ENCODE peak calls at places on chromosomes 12 and 14, in seven cellular contexts. One of them, this sample, is unnamed.

GRCh38 chr12:39618701-39619100 is 902 bp downstream of the ABCD2 start:
- DNase-seq in psoas muscle: no peak
- DNase-seq in lower lobe of right lung: no peak
- DNase-seq in CD8-positive, alpha-beta T cell: no peak
- DNase-seq in esophagus muscularis mucosa: no peak
- DNase-seq in PC-3: no peak
- DNase-seq in fibroblast of lung: no peak
- DNase-seq in this sample: no peak

GRCh38 chr12:31406345-31406744 is 80.4 kb upstream of the SINHCAF start:
- DNase-seq in lower lobe of right lung: no peak
- DNase-seq in psoas muscle: no peak
- DNase-seq in CD8-positive, alpha-beta T cell: no peak
- DNase-seq in fibroblast of lung: no peak
- DNase-seq in esophagus muscularis mucosa: no peak
- DNase-seq in PC-3: no peak
- DNase-seq in this sample: no peak

GRCh38 chr14:98931911-98932310 is 340.1 kb downstream of the BCL11B start:
- DNase-seq in lower lobe of right lung: no peak
- DNase-seq in PC-3: no peak
- DNase-seq in CD8-positive, alpha-beta T cell: peak
- DNase-seq in psoas muscle: no peak
- DNase-seq in esophagus muscularis mucosa: no peak
- DNase-seq in fibroblast of lung: no peak
- DNase-seq in this sample: no peak

GRCh38 chr14:69582207-69582606 is 7.5 kb upstream of the CCDC177 start:
- DNase-seq in fibroblast of lung: peak
- DNase-seq in esophagus muscularis mucosa: no peak
- DNase-seq in psoas muscle: no peak
- DNase-seq in PC-3: peak
- DNase-seq in lower lobe of right lung: no peak
- DNase-seq in CD8-positive, alpha-beta T cell: no peak
- DNase-seq in this sample: no peak

GRCh38 chr12:59077153-59077930 is 157.0 kb upstream of the LRIG3 start:
- DNase-seq in esophagus muscularis mucosa: no peak
- DNase-seq in PC-3: no peak
- DNase-seq in lower lobe of right lung: no peak
- DNase-seq in fibroblast of lung: no peak
- DNase-seq in psoas muscle: no peak
- DNase-seq in CD8-positive, alpha-beta T cell: no peak
- DNase-seq in this sample: peak

GRCh38 chr14:94796278-94796677 is 26.4 kb upstream of the GSC start:
- DNase-seq in esophagus muscularis mucosa: no peak
- DNase-seq in psoas muscle: no peak
- DNase-seq in PC-3: no peak
- DNase-seq in lower lobe of right lung: no peak
- DNase-seq in CD8-positive, alpha-beta T cell: no peak
- DNase-seq in fibroblast of lung: no peak
- DNase-seq in this sample: no peak

GRCh38 chr14:64698899-64699298 is 5.3 kb upstream of the PLEKHG3 start:
- DNase-seq in esophagus muscularis mucosa: no peak
- DNase-seq in psoas muscle: no peak
- DNase-seq in lower lobe of right lung: no peak
- DNase-seq in CD8-positive, alpha-beta T cell: no peak
- DNase-seq in PC-3: peak
- DNase-seq in fibroblast of lung: no peak
- DNase-seq in this sample: no peak

GRCh38 chr14:51431033-51431709 is 191.1 kb downstream of the TMX1 start:
- DNase-seq in fibroblast of lung: no peak
- DNase-seq in CD8-positive, alpha-beta T cell: no peak
- DNase-seq in lower lobe of right lung: no peak
- DNase-seq in PC-3: no peak
- DNase-seq in psoas muscle: no peak
- DNase-seq in esophagus muscularis mucosa: no peak
- DNase-seq in this sample: no peak

GRCh38 chr14:52175982-52176502 is 91.5 kb upstream of the PTGDR start:
- DNase-seq in esophagus muscularis mucosa: no peak
- DNase-seq in fibroblast of lung: no peak
- DNase-seq in PC-3: no peak
- DNase-seq in psoas muscle: no peak
- DNase-seq in CD8-positive, alpha-beta T cell: peak
- DNase-seq in lower lobe of right lung: no peak
- DNase-seq in this sample: no peak

GRCh38 chr12:56086608-56087007 is 6.6 kb downstream of the ERBB3 start:
- DNase-seq in esophagus muscularis mucosa: no peak
- DNase-seq in PC-3: no peak
- DNase-seq in psoas muscle: no peak
- DNase-seq in fibroblast of lung: peak
- DNase-seq in CD8-positive, alpha-beta T cell: no peak
- DNase-seq in lower lobe of right lung: no peak
- DNase-seq in this sample: no peak

GRCh38 chr12:20527396-20528154 is 159.2 kb downstream of the PDE3A start:
- DNase-seq in fibroblast of lung: peak
- DNase-seq in lower lobe of right lung: no peak
- DNase-seq in PC-3: no peak
- DNase-seq in psoas muscle: no peak
- DNase-seq in esophagus muscularis mucosa: no peak
- DNase-seq in CD8-positive, alpha-beta T cell: no peak
- DNase-seq in this sample: no peak

GRCh38 chr14:91139776-91140175 is 25.9 kb downstream of the DGLUCY start:
- DNase-seq in fibroblast of lung: no peak
- DNase-seq in psoas muscle: no peak
- DNase-seq in esophagus muscularis mucosa: no peak
- DNase-seq in lower lobe of right lung: no peak
- DNase-seq in CD8-positive, alpha-beta T cell: no peak
- DNase-seq in PC-3: no peak
- DNase-seq in this sample: no peak
- H3K27ac ChIP-seq in fibroblast of lung: no peak
- H3K27ac ChIP-seq in psoas muscle: peak
- H3K27ac ChIP-seq in esophagus muscularis mucosa: peak
- H3K27ac ChIP-seq in lower lobe of right lung: no peak
- H3K27ac ChIP-seq in CD8-positive, alpha-beta T cell: no peak
- H3K27ac ChIP-seq in PC-3: no peak
- H3K27ac ChIP-seq in this sample: peak

DNA sequence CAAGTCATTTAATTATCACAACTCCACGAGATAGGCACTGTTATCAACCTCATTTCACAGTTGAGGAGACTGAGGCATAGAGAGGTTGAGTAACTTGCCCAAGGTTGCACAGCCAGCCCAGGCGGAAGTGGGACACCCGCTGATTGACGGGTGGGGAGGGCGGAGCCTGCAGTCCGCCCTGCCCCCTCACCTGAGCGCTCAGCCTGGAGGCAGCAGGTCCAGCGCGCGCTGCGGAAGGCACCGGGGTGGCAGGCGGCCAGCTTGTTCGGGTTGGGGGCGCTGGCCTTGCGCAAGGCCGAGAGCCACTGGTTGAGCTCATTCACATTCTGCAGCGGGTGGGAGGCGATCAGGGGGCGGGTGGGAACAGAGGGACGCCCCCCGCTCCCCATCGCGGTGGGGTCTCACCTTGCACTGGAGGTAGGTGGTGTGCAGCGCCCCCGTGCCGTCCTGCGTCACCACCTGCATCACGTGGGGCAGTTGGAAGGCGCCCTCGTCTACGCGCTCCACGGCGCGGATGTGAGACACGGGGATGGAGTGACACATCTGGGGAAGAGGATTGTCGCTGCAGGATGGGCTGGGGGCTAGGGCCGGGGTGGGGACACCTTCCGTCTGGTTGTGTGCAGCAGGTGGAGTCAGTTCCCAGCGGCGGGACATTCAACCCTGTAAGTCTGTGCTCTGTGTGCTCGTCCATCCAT is 31.7 kb downstream of the RASAL1 start:
- DNase-seq in esophagus muscularis mucosa: no peak
- DNase-seq in CD8-positive, alpha-beta T cell: peak
- DNase-seq in fibroblast of lung: no peak
- DNase-seq in PC-3: peak
- DNase-seq in psoas muscle: no peak
- DNase-seq in lower lobe of right lung: peak
- DNase-seq in this sample: peak
- TF ChIP-seq CTCF in esophagus muscularis mucosa: no peak
- TF ChIP-seq CTCF in CD8-positive, alpha-beta T cell: no peak
- TF ChIP-seq CTCF in fibroblast of lung: no peak
- TF ChIP-seq CTCF in PC-3: no peak
- TF ChIP-seq CTCF in psoas muscle: no peak
- TF ChIP-seq CTCF in lower lobe of right lung: no peak
- TF ChIP-seq CTCF in this sample: no peak

DNA sequence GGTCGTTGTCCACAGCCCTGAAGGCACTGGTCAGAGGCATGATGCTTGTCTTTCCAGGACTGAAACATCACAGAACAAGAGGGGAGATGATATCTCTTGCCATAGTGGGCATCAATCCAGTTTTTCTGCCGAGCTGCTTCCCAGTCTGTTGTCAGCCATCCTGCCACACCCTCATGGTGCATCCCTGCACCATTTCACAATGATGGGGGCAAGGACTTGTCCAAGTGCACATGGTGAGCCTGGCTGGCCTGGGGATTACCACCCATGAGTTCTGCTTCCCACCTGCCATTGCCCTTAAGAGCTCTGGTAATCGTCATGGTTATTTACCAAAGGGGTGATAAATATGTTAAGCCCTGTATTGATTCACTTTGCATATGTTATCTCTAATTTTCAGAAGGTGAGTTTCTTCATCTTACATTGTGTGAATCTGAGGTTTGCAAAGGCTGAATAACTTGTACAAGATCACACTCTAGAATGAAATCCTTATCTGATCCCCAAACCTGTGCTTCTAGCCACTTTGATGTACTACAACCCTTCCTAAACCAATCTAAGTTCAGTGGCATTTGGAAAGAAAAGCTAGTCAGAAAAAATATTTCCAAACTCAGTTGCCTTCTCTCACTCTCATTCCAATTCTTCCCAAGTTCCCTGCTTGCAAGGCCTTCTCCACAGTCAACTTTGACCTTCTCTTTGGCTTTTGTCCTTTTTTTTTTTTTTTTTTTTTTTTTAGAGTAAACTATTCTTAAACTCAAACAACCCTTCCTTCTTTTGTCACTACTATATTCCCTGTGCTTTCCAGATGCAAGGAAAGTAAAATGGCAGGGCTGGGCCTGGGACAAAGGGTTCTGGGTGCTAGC is 2.3 kb downstream of the AVIL start:
- DNase-seq in esophagus muscularis mucosa: no peak
- DNase-seq in lower lobe of right lung: no peak
- DNase-seq in CD8-positive, alpha-beta T cell: no peak
- DNase-seq in fibroblast of lung: no peak
- DNase-seq in psoas muscle: no peak
- DNase-seq in PC-3: no peak
- DNase-seq in this sample: no peak
- H3K27ac ChIP-seq in esophagus muscularis mucosa: peak
- H3K27ac ChIP-seq in lower lobe of right lung: peak
- H3K27ac ChIP-seq in CD8-positive, alpha-beta T cell: no peak
- H3K27ac ChIP-seq in fibroblast of lung: no peak
- H3K27ac ChIP-seq in psoas muscle: peak
- H3K27ac ChIP-seq in PC-3: no peak
- H3K27ac ChIP-seq in this sample: peak

GRCh38 chr12:40745386-40745785 is 53.1 kb downstream of the CNTN1 start:
- DNase-seq in fibroblast of lung: no peak
- DNase-seq in CD8-positive, alpha-beta T cell: no peak
- DNase-seq in esophagus muscularis mucosa: no peak
- DNase-seq in psoas muscle: no peak
- DNase-seq in PC-3: peak
- DNase-seq in lower lobe of right lung: no peak
- DNase-seq in this sample: no peak
- TF ChIP-seq CTCF in fibroblast of lung: no peak
- TF ChIP-seq CTCF in CD8-positive, alpha-beta T cell: no peak
- TF ChIP-seq CTCF in esophagus muscularis mucosa: no peak
- TF ChIP-seq CTCF in psoas muscle: no peak
- TF ChIP-seq CTCF in PC-3: no peak
- TF ChIP-seq CTCF in lower lobe of right lung: no peak
- TF ChIP-seq CTCF in this sample: no peak

DNA sequence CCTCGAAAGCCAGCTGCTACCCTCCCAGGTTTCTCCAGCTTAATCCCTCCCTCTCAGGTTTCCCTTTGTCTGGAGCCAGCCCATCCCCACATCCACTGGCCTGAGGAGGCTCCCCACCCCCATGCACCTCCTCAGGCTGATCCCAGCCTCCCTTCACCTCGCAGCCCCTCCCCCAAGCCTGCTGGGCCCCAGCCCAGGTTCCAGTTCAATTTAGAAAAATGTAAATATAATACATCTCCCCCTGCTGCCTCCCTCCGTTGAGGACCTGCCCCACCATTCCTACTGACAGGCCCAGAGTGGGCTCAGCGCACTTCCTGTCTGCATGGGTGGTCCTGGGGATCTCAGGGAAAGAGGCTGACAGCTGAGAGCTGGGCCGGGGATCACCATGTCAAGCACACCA is 155.8 kb downstream of the NTF3 start:
- DNase-seq in CD8-positive, alpha-beta T cell: no peak
- DNase-seq in esophagus muscularis mucosa: no peak
- DNase-seq in psoas muscle: no peak
- DNase-seq in lower lobe of right lung: no peak
- DNase-seq in PC-3: no peak
- DNase-seq in fibroblast of lung: no peak
- DNase-seq in this sample: no peak
- H3K27ac ChIP-seq in CD8-positive, alpha-beta T cell: no peak
- H3K27ac ChIP-seq in esophagus muscularis mucosa: no peak
- H3K27ac ChIP-seq in psoas muscle: no peak
- H3K27ac ChIP-seq in lower lobe of right lung: no peak
- H3K27ac ChIP-seq in PC-3: no peak
- H3K27ac ChIP-seq in fibroblast of lung: no peak
- H3K27ac ChIP-seq in this sample: no peak

GRCh38 chr14:73465833-73466532 is 7.6 kb upstream of the NUMB start:
- DNase-seq in lower lobe of right lung: no peak
- DNase-seq in PC-3: peak
- DNase-seq in esophagus muscularis mucosa: no peak
- DNase-seq in psoas muscle: no peak
- DNase-seq in fibroblast of lung: no peak
- DNase-seq in CD8-positive, alpha-beta T cell: no peak
- DNase-seq in this sample: no peak

GRCh38 chr14:73463411-73463810 is 5.1 kb upstream of the NUMB start:
- DNase-seq in psoas muscle: peak
- DNase-seq in PC-3: peak
- DNase-seq in esophagus muscularis mucosa: no peak
- DNase-seq in fibroblast of lung: peak
- DNase-seq in lower lobe of right lung: peak
- DNase-seq in CD8-positive, alpha-beta T cell: no peak
- DNase-seq in this sample: peak

GRCh38 chr14:73467800-73468199 is 9.5 kb upstream of the NUMB start:
- DNase-seq in lower lobe of right lung: no peak
- DNase-seq in fibroblast of lung: no peak
- DNase-seq in esophagus muscularis mucosa: no peak
- DNase-seq in psoas muscle: no peak
- DNase-seq in PC-3: no peak
- DNase-seq in CD8-positive, alpha-beta T cell: no peak
- DNase-seq in this sample: no peak

GRCh38 chr14:73468808-73469386 is 10.6 kb upstream of the NUMB start:
- DNase-seq in fibroblast of lung: no peak
- DNase-seq in esophagus muscularis mucosa: no peak
- DNase-seq in psoas muscle: no peak
- DNase-seq in PC-3: no peak
- DNase-seq in lower lobe of right lung: no peak
- DNase-seq in CD8-positive, alpha-beta T cell: no peak
- DNase-seq in this sample: no peak

DNA sequence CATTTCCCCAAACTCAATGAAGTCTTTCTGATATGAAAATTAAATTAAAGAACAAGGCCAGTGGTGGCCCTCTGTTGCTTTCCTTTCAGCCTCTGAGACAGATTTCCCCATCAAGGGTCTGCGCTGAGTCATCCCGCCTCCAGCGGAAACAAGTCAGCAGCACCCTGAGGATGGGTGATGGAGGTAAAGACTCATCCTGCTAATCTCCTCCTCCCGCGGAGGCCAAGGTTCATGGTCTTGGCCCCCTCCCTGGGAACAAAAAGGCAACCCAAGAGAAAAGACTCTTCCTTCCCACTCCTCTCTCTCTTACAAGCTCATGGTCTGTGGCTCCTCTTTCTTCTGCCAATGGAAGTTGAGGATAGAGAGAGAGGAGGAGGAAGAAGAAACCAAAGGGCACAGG is 9.0 kb upstream of the NUMB start:
- DNase-seq in lower lobe of right lung: peak
- DNase-seq in CD8-positive, alpha-beta T cell: no peak
- DNase-seq in fibroblast of lung: peak
- DNase-seq in esophagus muscularis mucosa: no peak
- DNase-seq in PC-3: no peak
- DNase-seq in psoas muscle: no peak
- DNase-seq in this sample: no peak
- TF ChIP-seq CTCF in lower lobe of right lung: no peak
- TF ChIP-seq CTCF in CD8-positive, alpha-beta T cell: no peak
- TF ChIP-seq CTCF in fibroblast of lung: no peak
- TF ChIP-seq CTCF in esophagus muscularis mucosa: no peak
- TF ChIP-seq CTCF in PC-3: no peak
- TF ChIP-seq CTCF in psoas muscle: no peak
- TF ChIP-seq CTCF in this sample: no peak